ENCODE peak calls at places on chromosome 3, in four cellular contexts. Y is tibial nerve, W is right cardiac atrium, X is fibroblast of lung. P is an unnamed sample.

GRCh38 chr3:151460240-151460639 is 621 bp downstream of the IGSF10 start:
- DNase-seq in Y (no peak), X (peak; percentile 44), W (no peak), P (no peak)

GRCh38 chr3:63607716-63608115 is 44.8 kb upstream of the SNTN start:
- DNase-seq in Y (no peak), W (no peak), X (no peak), P (no peak)

GRCh38 chr3:55252921-55253320 is 234.2 kb downstream of the WNT5A start:
- DNase-seq in Y (no peak), X (peak; percentile 61), W (no peak), P (no peak)

GRCh38 chr3:57974796-57975388 is 33.3 kb upstream of the FLNB start:
- DNase-seq in X (peak; percentile 99), Y (no peak), W (no peak), P (no peak)

GRCh38 chr3:159263750-159264561 is 462.1 kb downstream of the MFSD1 start:
- DNase-seq in W (no peak), Y (no peak), X (peak; percentile 42), P (peak; percentile 75)

GRCh38 chr3:197737319-197737649 is 580 bp upstream of the RUBCN start:
- DNase-seq in Y (no peak), X (no peak), W (no peak), P (no peak)

GRCh38 chr3:182697345-182697919 is 95.9 kb upstream of the ATP11B start:
- DNase-seq in Y (no peak), W (no peak), X (no peak), P (no peak)

GRCh38 chr3:174737966-174738365 is 121.2 kb upstream of the NAALADL2 start:
- DNase-seq in W (no peak), X (no peak), Y (no peak), P (no peak)

GRCh38 chr3:79344876-79345871 is 422.6 kb downstream of the ROBO1 start:
- DNase-seq in X (no peak), W (no peak), Y (no peak), P (no peak)

GRCh38 chr3:194740859-194741486 is 55.3 kb downstream of the FAM43A start:
- DNase-seq in X (peak; percentile 89), W (no peak), Y (no peak), P (no peak)

GRCh38 chr3:159637895-159638542 is 350.6 kb upstream of the IL12A start:
- DNase-seq in Y (no peak), W (no peak), X (peak; percentile 82), P (no peak)

GRCh38 chr3:23333633-23334032 is 130.5 kb downstream of the UBE2E2 start:
- DNase-seq in X (no peak), Y (no peak), W (no peak), P (no peak)

GRCh38 chr3:134336587-134336986 is 37.7 kb downstream of the AMOTL2 start:
- DNase-seq in W (no peak), X (peak; percentile 85), Y (no peak), P (no peak)

GRCh38 chr3:113110263-113110662 is 101.1 kb upstream of the BOC start:
- DNase-seq in Y (no peak), X (no peak), W (no peak), P (no peak)

GRCh38 chr3:184298759-184299487 is at the start of gene PSMD2:
- DNase-seq in X (peak; percentile 92), W (peak; percentile 99), Y (peak; percentile 92), P (peak; percentile 100)

GRCh38 chr3:124791639-124792111 is 61.4 kb downstream of the UMPS start:
- DNase-seq in X (peak; percentile 99), W (no peak), Y (no peak), P (no peak)
- H3K27ac ChIP-seq in X (peak overlapping the region; percentile 85), W (peak overlapping the region; percentile 66), Y (no peak overlapping the region), P (no peak overlapping the region)

GRCh38 chr3:10824468-10824867 is 8.4 kb downstream of the SLC6A11 start:
- DNase-seq in X (no peak), Y (no peak), W (no peak), P (no peak)
- H3K4me1 ChIP-seq in X (no peaks in the 10 kb centered on the region), Y (no peaks in the 10 kb centered on the region), W (no peaks in the 10 kb centered on the region), P (no peaks in the 10 kb centered on the region)

GRCh38 chr3:99921986-99922385 is 104.3 kb downstream of the CMSS1 start:
- DNase-seq in W (no peak), X (no peak), Y (no peak), P (no peak)

GRCh38 chr3:99919694-99920093 is 102.0 kb downstream of the CMSS1 start:
- DNase-seq in Y (no peak), X (no peak), W (no peak), P (no peak)

GRCh38 chr3:99921377-99921695 is 103.7 kb downstream of the CMSS1 start:
- DNase-seq in Y (no peak), X (no peak), W (no peak), P (no peak)

GRCh38 chr3:99918720-99919119 is 101.1 kb downstream of the CMSS1 start:
- DNase-seq in W (no peak), Y (no peak), X (peak; percentile 48), P (no peak)

GRCh38 chr3:99920530-99921376 is 103.1 kb downstream of the CMSS1 start:
- DNase-seq in Y (peak; percentile 75), W (peak; percentile 87), X (peak; percentile 48), P (no peak)
- H3K27ac ChIP-seq in Y (peak overlapping the region; percentile 50), W (peak overlapping the region; percentile 96), X (no peak overlapping the region), P (no peak overlapping the region)

GRCh38 chr3:20668411-20668810 is 482.4 kb upstream of the SGO1 start:
- DNase-seq in X (peak; percentile 54), Y (no peak), W (peak; percentile 33), P (no peak)
- H3K4me1 ChIP-seq in X (no peaks in the 10 kb centered on the region), Y (no peaks in the 10 kb centered on the region), W (peaks cover 5% of the 10 kb centered on the region), P (no peaks in the 10 kb centered on the region)

DNA sequence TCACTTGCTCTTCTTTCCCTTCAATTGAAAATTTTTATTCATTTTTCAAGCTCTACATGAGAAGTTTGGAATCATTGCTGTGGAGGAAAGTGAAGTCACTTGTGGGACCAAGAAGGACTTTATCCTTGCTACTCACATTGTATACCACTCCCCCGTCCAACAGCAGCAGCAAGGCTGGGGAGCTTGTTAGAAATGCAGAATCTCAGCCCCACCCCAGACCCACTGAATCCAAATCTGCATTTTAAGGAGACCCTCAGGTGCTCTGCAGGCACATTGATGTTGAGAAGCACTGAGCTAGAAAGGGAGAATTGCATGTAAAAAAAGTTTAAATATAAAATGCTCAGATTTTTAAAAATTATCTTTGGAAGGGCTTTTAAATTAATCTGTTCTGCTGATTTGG is 202.3 kb upstream of the MRPL3 start:
- DNase-seq in W (no peak), Y (no peak), X (no peak), P (no peak)
- H3K27ac ChIP-seq in W (no peak overlapping the region), Y (no peak overlapping the region), X (no peak overlapping the region), P (no peak overlapping the region)

GRCh38 chr3:25291524-25291923 is 136.5 kb upstream of the RARB start:
- DNase-seq in W (no peak), Y (no peak), X (no peak), P (no peak)

GRCh38 chr3:25289663-25290062 is 138.4 kb upstream of the RARB start:
- DNase-seq in W (no peak), Y (no peak), X (peak; percentile 45), P (no peak)

GRCh38 chr3:25294406-25294805 is 133.7 kb upstream of the RARB start:
- DNase-seq in Y (no peak), X (no peak), W (no peak), P (no peak)

GRCh38 chr3:25292604-25293003 is 135.5 kb upstream of the RARB start:
- DNase-seq in X (no peak), W (no peak), Y (no peak), P (no peak)

DNA sequence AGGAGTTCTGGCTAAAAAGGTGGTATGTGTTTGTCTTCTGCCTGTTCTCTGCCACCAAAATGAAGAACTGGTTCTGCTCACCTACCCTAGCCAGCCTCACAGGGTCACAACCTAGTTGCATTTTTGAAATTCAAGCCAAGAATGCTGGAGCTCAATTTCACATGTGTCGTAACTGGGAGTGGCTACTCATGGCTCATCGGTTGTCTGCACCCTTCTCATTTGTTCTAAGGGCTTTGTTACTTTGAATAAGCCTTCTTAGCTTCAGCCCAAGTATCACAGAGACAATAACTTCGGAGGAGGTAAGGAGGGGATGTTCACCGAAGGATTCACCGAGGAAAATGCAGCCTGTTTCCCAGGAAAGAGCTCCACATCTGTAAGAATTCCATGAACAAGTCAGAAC is 134.3 kb upstream of the RARB start:
- DNase-seq in Y (no peak), X (no peak), W (no peak), P (no peak)
- H3K4me1 ChIP-seq in Y (no peaks in the 10 kb centered on the region), X (no peaks in the 10 kb centered on the region), W (no peaks in the 10 kb centered on the region), P (no peaks in the 10 kb centered on the region)

GRCh38 chr3:152943645-152944044 is 108.7 kb downstream of the P2RY1 start:
- DNase-seq in W (no peak), X (peak; percentile 26), Y (no peak), P (no peak)

GRCh38 chr3:152944671-152945070 is 109.7 kb downstream of the P2RY1 start:
- DNase-seq in W (no peak), X (no peak), Y (no peak), P (no peak)

GRCh38 chr3:152938974-152939636 is 104.2 kb downstream of the P2RY1 start:
- DNase-seq in W (no peak), Y (no peak), X (no peak), P (no peak)

GRCh38 chr3:152942366-152942765 is 107.4 kb downstream of the P2RY1 start:
- DNase-seq in X (no peak), Y (no peak), W (no peak), P (no peak)

DNA sequence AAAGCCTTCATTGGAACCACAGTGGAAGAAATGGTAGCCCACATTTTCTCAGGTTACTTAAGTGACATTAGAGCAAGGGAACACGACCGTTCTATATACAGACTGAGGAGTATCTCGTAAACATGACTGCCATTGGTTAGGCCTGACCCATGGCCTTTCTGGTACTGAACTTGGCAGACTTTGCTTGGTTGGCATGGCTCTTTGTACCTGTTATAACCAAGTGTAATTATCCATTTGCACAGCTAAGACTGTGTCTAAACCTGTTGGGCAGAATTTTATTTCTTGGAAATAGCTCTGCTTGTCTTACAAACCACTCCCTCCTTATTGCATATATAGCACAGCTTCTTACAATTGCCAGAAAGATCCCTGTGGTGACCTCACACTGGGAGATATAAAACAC is 106.9 kb downstream of the P2RY1 start:
- DNase-seq in Y (no peak), X (no peak), W (no peak), P (no peak)
- H3K27ac ChIP-seq in Y (no peak overlapping the region), X (no peak overlapping the region), W (no peak overlapping the region), P (no peak overlapping the region)

GRCh38 chr3:98763076-98763475 is at the start of gene ST3GAL6:
- DNase-seq in X (no peak), W (no peak), Y (no peak), P (no peak)
- H3K4me1 ChIP-seq in X (no peaks in the 10 kb centered on the region), W (peaks cover 9% of the 10 kb centered on the region), Y (no peaks in the 10 kb centered on the region), P (no peaks in the 10 kb centered on the region)

GRCh38 chr3:66629431-66630368 is 128.9 kb upstream of the LRIG1 start:
- DNase-seq in X (no peak), Y (no peak), W (no peak), P (no peak)

GRCh38 chr3:66620185-66620803 is 119.5 kb upstream of the LRIG1 start:
- DNase-seq in W (no peak), Y (no peak), X (no peak), P (no peak)

GRCh38 chr3:66622756-66623452 is 122.1 kb upstream of the LRIG1 start:
- DNase-seq in Y (no peak), W (no peak), X (no peak), P (no peak)

GRCh38 chr3:66625464-66626216 is 124.8 kb upstream of the LRIG1 start:
- DNase-seq in X (no peak), Y (no peak), W (no peak), P (no peak)
- H3K27ac ChIP-seq in X (no peak overlapping the region), Y (no peak overlapping the region), W (no peak overlapping the region), P (no peak overlapping the region)